ENCODE peak calls at places on chromosome 18, in five cellular contexts. One of them, this sample, is unnamed.

GRCh38 chr18:49892148-49892924 is 79.0 kb upstream of the ACAA2 start:
- DNase-seq in K562: no peak
- DNase-seq in PC-9: peak; percentile 5
- DNase-seq in prostate gland: no peak
- DNase-seq in brain microvascular endothelial cell: no peak
- DNase-seq in this sample: no peak

GRCh38 chr18:63366270-63366990 is 576 bp downstream of the KDSR start:
- DNase-seq in brain microvascular endothelial cell: peak; percentile 62
- DNase-seq in prostate gland: peak; percentile 70
- DNase-seq in PC-9: peak; percentile 43
- DNase-seq in K562: peak; percentile 43
- DNase-seq in this sample: peak; percentile 63

GRCh38 chr18:73990241-73990640 is 157.4 kb downstream of the FBXO15 start:
- DNase-seq in brain microvascular endothelial cell: no peak
- DNase-seq in K562: no peak
- DNase-seq in prostate gland: no peak
- DNase-seq in PC-9: no peak
- DNase-seq in this sample: no peak

GRCh38 chr18:48721308-48721707 is 182.5 kb downstream of the CTIF start:
- DNase-seq in brain microvascular endothelial cell: no peak
- DNase-seq in K562: no peak
- DNase-seq in PC-9: no peak
- DNase-seq in prostate gland: no peak
- DNase-seq in this sample: no peak

GRCh38 chr18:62549755-62550154 is 26.9 kb downstream of the ZCCHC2 start:
- DNase-seq in brain microvascular endothelial cell: no peak
- DNase-seq in K562: no peak
- DNase-seq in PC-9: no peak
- DNase-seq in prostate gland: no peak
- DNase-seq in this sample: no peak

GRCh38 chr18:3830604-3831003 is 380.6 kb downstream of the TGIF1 start:
- DNase-seq in brain microvascular endothelial cell: no peak
- DNase-seq in PC-9: no peak
- DNase-seq in prostate gland: no peak
- DNase-seq in K562: no peak
- DNase-seq in this sample: no peak

GRCh38 chr18:6601241-6601640 is 128.3 kb upstream of the ARHGAP28 start:
- DNase-seq in brain microvascular endothelial cell: no peak
- DNase-seq in PC-9: no peak
- DNase-seq in prostate gland: no peak
- DNase-seq in K562: no peak
- DNase-seq in this sample: no peak

GRCh38 chr18:75374466-75374865 is 53.0 kb downstream of the SMIM21 start:
- DNase-seq in brain microvascular endothelial cell: no peak
- DNase-seq in prostate gland: no peak
- DNase-seq in PC-9: no peak
- DNase-seq in K562: no peak
- DNase-seq in this sample: no peak

GRCh38 chr18:49011291-49011746 is 60.6 kb upstream of the SMAD7 start:
- DNase-seq in PC-9: no peak
- DNase-seq in brain microvascular endothelial cell: no peak
- DNase-seq in K562: no peak
- DNase-seq in prostate gland: no peak
- DNase-seq in this sample: no peak

GRCh38 chr18:39235118-39235719 is 1669.6 kb upstream of the CELF4 start:
- DNase-seq in prostate gland: no peak
- DNase-seq in K562: no peak
- DNase-seq in brain microvascular endothelial cell: no peak
- DNase-seq in PC-9: no peak
- DNase-seq in this sample: no peak

GRCh38 chr18:48164096-48164475 is 233.6 kb upstream of the SMAD2 start:
- DNase-seq in brain microvascular endothelial cell: no peak
- DNase-seq in K562: no peak
- DNase-seq in PC-9: no peak
- DNase-seq in prostate gland: no peak
- DNase-seq in this sample: no peak

GRCh38 chr18:5464241-5464640 is 79.6 kb downstream of the EPB41L3 start:
- DNase-seq in prostate gland: no peak
- DNase-seq in K562: no peak
- DNase-seq in brain microvascular endothelial cell: no peak
- DNase-seq in PC-9: no peak
- DNase-seq in this sample: no peak

GRCh38 chr18:32177530-32177929 is 12.3 kb upstream of the MEP1B start:
- DNase-seq in brain microvascular endothelial cell: no peak
- DNase-seq in K562: no peak
- DNase-seq in prostate gland: no peak
- DNase-seq in PC-9: no peak
- DNase-seq in this sample: no peak

GRCh38 chr18:63322908-63323634 is 3.5 kb upstream of the BCL2 start:
- DNase-seq in prostate gland: peak; percentile 68
- DNase-seq in PC-9: peak; percentile 23
- DNase-seq in K562: peak; percentile 35
- DNase-seq in brain microvascular endothelial cell: peak; percentile 51
- DNase-seq in this sample: peak; percentile 62

GRCh38 chr18:50312296-50313030 is 25.0 kb upstream of the CXXC1 start:
- DNase-seq in brain microvascular endothelial cell: no peak
- DNase-seq in prostate gland: no peak
- DNase-seq in PC-9: no peak
- DNase-seq in K562: no peak
- DNase-seq in this sample: no peak

GRCh38 chr18:63464434-63464833 is 12.3 kb upstream of the SERPINB5 start:
- DNase-seq in PC-9: no peak
- DNase-seq in brain microvascular endothelial cell: no peak
- DNase-seq in K562: no peak
- DNase-seq in prostate gland: no peak
- DNase-seq in this sample: no peak

GRCh38 chr18:58671941-58672565 is 788 bp downstream of the MALT1 start:
- DNase-seq in prostate gland: peak; percentile 28
- DNase-seq in K562: no peak
- DNase-seq in PC-9: peak; percentile 8
- DNase-seq in brain microvascular endothelial cell: peak; percentile 14
- DNase-seq in this sample: no peak

GRCh38 chr18:8389391-8390340 is 219.6 kb upstream of the RAB12 start:
- DNase-seq in PC-9: peak; percentile 59
- DNase-seq in K562: peak; percentile 71
- DNase-seq in prostate gland: peak; percentile 69
- DNase-seq in brain microvascular endothelial cell: peak; percentile 77
- DNase-seq in this sample: peak; percentile 74

GRCh38 chr18:32674491-32674890 is 98.3 kb downstream of the KLHL14 start:
- DNase-seq in prostate gland: no peak
- DNase-seq in K562: no peak
- DNase-seq in brain microvascular endothelial cell: no peak
- DNase-seq in PC-9: no peak
- DNase-seq in this sample: no peak

DNA sequence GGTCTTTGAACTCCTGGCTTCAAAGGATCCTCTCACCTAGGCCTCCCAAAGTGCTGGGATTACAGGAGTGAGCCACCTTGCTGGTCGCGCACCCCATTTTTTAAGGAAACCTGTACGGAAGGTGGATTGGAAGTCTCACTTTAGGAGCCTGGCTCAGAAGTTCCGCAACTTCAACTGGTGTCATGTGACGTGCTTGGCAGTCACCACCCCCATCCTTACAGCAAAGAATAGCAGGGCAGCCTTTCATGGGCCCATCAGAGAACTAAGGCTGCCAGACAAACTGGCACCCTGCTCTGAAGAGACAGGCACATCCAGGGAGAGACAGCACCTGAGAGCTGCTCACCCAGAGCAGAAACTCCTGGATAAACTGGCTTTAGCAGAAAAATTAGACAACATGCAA is 3.3 kb upstream of the SLC66A2 start:
- DNase-seq in K562: no peak
- DNase-seq in prostate gland: no peak
- DNase-seq in brain microvascular endothelial cell: no peak
- DNase-seq in PC-9: no peak
- DNase-seq in this sample: no peak
- H3K27ac ChIP-seq in K562: no peak overlapping the region
- H3K27ac ChIP-seq in prostate gland: no peak overlapping the region
- H3K27ac ChIP-seq in brain microvascular endothelial cell: no peak overlapping the region
- H3K27ac ChIP-seq in PC-9: no peak overlapping the region
- H3K27ac ChIP-seq in this sample: no peak overlapping the region

GRCh38 chr18:21997207-21998143 is 171.9 kb upstream of the GATA6 start:
- DNase-seq in prostate gland: no peak
- DNase-seq in brain microvascular endothelial cell: peak; percentile 18
- DNase-seq in PC-9: no peak
- DNase-seq in K562: peak; percentile 64
- DNase-seq in this sample: peak; percentile 31
- TF ChIP-seq CTCF in prostate gland: peak; percentile 17
- TF ChIP-seq CTCF in brain microvascular endothelial cell: peak; percentile 79
- TF ChIP-seq CTCF in PC-9: peak; percentile 78
- TF ChIP-seq CTCF in K562: peak; percentile 68
- TF ChIP-seq CTCF in this sample: peak; percentile 94

GRCh38 chr18:13437034-13437433 is 218.5 kb downstream of the LDLRAD4 start:
- DNase-seq in K562: no peak
- DNase-seq in prostate gland: no peak
- DNase-seq in PC-9: no peak
- DNase-seq in brain microvascular endothelial cell: no peak
- DNase-seq in this sample: no peak
- H3K4me3 ChIP-seq in K562: no peak overlapping the region
- H3K4me3 ChIP-seq in prostate gland: no peak overlapping the region
- H3K4me3 ChIP-seq in PC-9: no peak overlapping the region
- H3K4me3 ChIP-seq in brain microvascular endothelial cell: no peak overlapping the region
- H3K4me3 ChIP-seq in this sample: no peak overlapping the region

GRCh38 chr18:57058734-57059133 is 88.2 kb upstream of the BOD1L2 start:
- DNase-seq in prostate gland: no peak
- DNase-seq in PC-9: no peak
- DNase-seq in K562: no peak
- DNase-seq in brain microvascular endothelial cell: no peak
- DNase-seq in this sample: no peak
- H3K27ac ChIP-seq in prostate gland: no peak overlapping the region
- H3K27ac ChIP-seq in PC-9: no peak overlapping the region
- H3K27ac ChIP-seq in K562: no peak overlapping the region
- H3K27ac ChIP-seq in brain microvascular endothelial cell: no peak overlapping the region
- H3K27ac ChIP-seq in this sample: no peak overlapping the region

DNA sequence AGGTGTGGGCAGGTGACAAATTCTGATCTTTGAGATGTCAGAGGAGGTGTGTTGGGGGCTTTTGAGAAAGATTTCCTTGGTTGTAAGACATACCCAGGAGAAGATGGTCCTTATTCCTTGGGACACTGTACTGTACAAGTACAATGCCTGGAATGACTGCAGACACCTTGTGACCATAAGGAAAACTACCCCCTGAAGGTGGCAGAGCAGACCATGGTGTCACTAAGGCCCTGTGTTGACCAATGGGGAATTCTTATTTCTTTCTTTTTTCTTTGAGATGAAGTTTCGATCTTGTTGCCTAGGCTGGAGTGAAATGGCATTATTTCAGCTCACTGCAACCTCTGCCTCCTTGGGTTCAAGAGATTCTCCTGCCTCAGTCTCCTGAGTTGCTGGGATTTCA is 4.4 kb upstream of the ANKRD29 start:
- DNase-seq in PC-9: no peak
- DNase-seq in K562: no peak
- DNase-seq in brain microvascular endothelial cell: no peak
- DNase-seq in prostate gland: no peak
- DNase-seq in this sample: no peak
- TF ChIP-seq CTCF in PC-9: no peak
- TF ChIP-seq CTCF in K562: no peak
- TF ChIP-seq CTCF in brain microvascular endothelial cell: no peak
- TF ChIP-seq CTCF in prostate gland: no peak
- TF ChIP-seq CTCF in this sample: no peak